ENCODE peak calls at places on chromosomes 6 and 20, in six cellular contexts. One of them, this sample, is unnamed.

GRCh38 chr6:135901776-135902524 is 50.4 kb downstream of the PDE7B start:
- DNase-seq in mesendoderm: no peak
- DNase-seq in mesenchymal stem cell: no peak
- DNase-seq in H1: no peak
- DNase-seq in IMR-90: peak
- DNase-seq in H9: no peak
- DNase-seq in this sample: no peak

GRCh38 chr6:138765896-138766487 is 7.6 kb upstream of the CCDC28A start:
- DNase-seq in mesendoderm: peak
- DNase-seq in H9: no peak
- DNase-seq in IMR-90: peak
- DNase-seq in H1: no peak
- DNase-seq in mesenchymal stem cell: peak
- DNase-seq in this sample: no peak

GRCh38 chr6:152642578-152643375 is 5.6 kb upstream of the SYNE1 start:
- DNase-seq in H9: peak
- DNase-seq in H1: peak
- DNase-seq in mesendoderm: peak
- DNase-seq in IMR-90: peak
- DNase-seq in mesenchymal stem cell: peak
- DNase-seq in this sample: peak

GRCh38 chr6:113464959-113465358 is 392.2 kb upstream of the MARCKS start:
- DNase-seq in H1: no peak
- DNase-seq in IMR-90: peak
- DNase-seq in H9: no peak
- DNase-seq in mesendoderm: peak
- DNase-seq in mesenchymal stem cell: peak
- DNase-seq in this sample: no peak

GRCh38 chr6:26129656-26130055 is 42.4 kb downstream of the HFE start:
- DNase-seq in IMR-90: peak
- DNase-seq in mesenchymal stem cell: no peak
- DNase-seq in H9: no peak
- DNase-seq in H1: no peak
- DNase-seq in mesendoderm: no peak
- DNase-seq in this sample: no peak

GRCh38 chr20:51299413-51299812 is 243.1 kb downstream of the NFATC2 start:
- DNase-seq in IMR-90: no peak
- DNase-seq in mesenchymal stem cell: no peak
- DNase-seq in H9: no peak
- DNase-seq in H1: no peak
- DNase-seq in mesendoderm: no peak
- DNase-seq in this sample: no peak

GRCh38 chr20:59747671-59748515 is 143.6 kb downstream of the PHACTR3 start:
- DNase-seq in H9: no peak
- DNase-seq in IMR-90: no peak
- DNase-seq in mesenchymal stem cell: no peak
- DNase-seq in mesendoderm: no peak
- DNase-seq in H1: no peak
- DNase-seq in this sample: no peak

GRCh38 chr6:122495612-122496011 is 24.0 kb upstream of the SERINC1 start:
- DNase-seq in mesenchymal stem cell: no peak
- DNase-seq in IMR-90: no peak
- DNase-seq in mesendoderm: no peak
- DNase-seq in H1: no peak
- DNase-seq in H9: no peak
- DNase-seq in this sample: no peak

GRCh38 chr20:60206259-60206658 is 248.0 kb downstream of the CDH26 start:
- DNase-seq in H1: no peak
- DNase-seq in mesendoderm: peak
- DNase-seq in IMR-90: peak
- DNase-seq in mesenchymal stem cell: peak
- DNase-seq in H9: peak
- DNase-seq in this sample: no peak

GRCh38 chr6:33634203-33634727 is 13.1 kb downstream of the ITPR3 start:
- DNase-seq in H1: no peak
- DNase-seq in IMR-90: no peak
- DNase-seq in H9: no peak
- DNase-seq in mesenchymal stem cell: no peak
- DNase-seq in mesendoderm: no peak
- DNase-seq in this sample: no peak

GRCh38 chr6:77036400-77036799 is 426.9 kb downstream of the HTR1B start:
- DNase-seq in H9: no peak
- DNase-seq in IMR-90: peak
- DNase-seq in mesendoderm: no peak
- DNase-seq in mesenchymal stem cell: no peak
- DNase-seq in H1: no peak
- DNase-seq in this sample: no peak

GRCh38 chr20:57388953-57389694 is 2.1 kb upstream of the RBM38 start:
- DNase-seq in mesendoderm: peak
- DNase-seq in IMR-90: peak
- DNase-seq in H9: peak
- DNase-seq in H1: peak
- DNase-seq in mesenchymal stem cell: peak
- DNase-seq in this sample: peak

GRCh38 chr6:152338335-152339125 is 298.6 kb downstream of the SYNE1 start:
- DNase-seq in H9: peak
- DNase-seq in mesenchymal stem cell: peak
- DNase-seq in H1: peak
- DNase-seq in mesendoderm: peak
- DNase-seq in IMR-90: peak
- DNase-seq in this sample: peak

DNA sequence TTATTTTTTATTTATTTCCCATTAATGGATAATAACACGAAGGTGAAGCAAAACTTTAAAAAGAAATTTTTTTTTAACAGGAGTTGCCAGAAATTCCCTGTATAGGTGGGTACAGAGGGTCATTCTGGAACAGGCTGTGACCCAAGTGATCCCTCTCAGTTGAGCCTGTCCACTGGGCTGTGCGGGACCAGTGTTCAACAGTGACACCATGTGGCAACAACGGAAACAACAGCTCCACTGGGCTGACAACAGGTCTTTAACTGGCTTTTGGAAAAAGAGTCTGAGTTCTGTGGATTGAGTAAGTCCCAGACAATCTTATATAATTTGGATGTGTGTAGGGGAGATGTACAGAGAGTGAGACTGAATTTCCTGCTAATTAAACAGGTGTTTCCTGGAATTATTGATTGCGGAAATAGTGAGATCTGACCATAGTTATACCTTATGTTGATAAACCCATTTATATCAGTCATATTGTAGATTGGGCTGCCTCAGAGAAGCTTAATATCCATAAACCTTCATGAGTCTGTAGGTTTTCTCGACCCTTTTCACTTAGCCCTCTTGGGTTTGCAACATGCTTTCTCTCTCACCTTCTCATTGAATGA is 17.6 kb downstream of the KIAA1755 start:
- DNase-seq in H9: peak
- DNase-seq in H1: peak
- DNase-seq in IMR-90: no peak
- DNase-seq in mesenchymal stem cell: no peak
- DNase-seq in mesendoderm: peak
- DNase-seq in this sample: no peak
- H2BK15ac ChIP-seq in H9: no peak
- H2BK15ac ChIP-seq in H1: no peak
- H2BK15ac ChIP-seq in IMR-90: no peak
- H2BK15ac ChIP-seq in mesenchymal stem cell: no peak
- H2BK15ac ChIP-seq in mesendoderm: no peak
- H2BK15ac ChIP-seq in this sample: no peak

GRCh38 chr6:2766767-2767314 is 1.6 kb downstream of the WRNIP1 start:
- DNase-seq in IMR-90: peak
- DNase-seq in H1: no peak
- DNase-seq in mesenchymal stem cell: peak
- DNase-seq in H9: no peak
- DNase-seq in mesendoderm: no peak
- DNase-seq in this sample: no peak

GRCh38 chr6:2765896-2766766 is 938 bp downstream of the WRNIP1 start:
- DNase-seq in mesenchymal stem cell: peak
- DNase-seq in mesendoderm: peak
- DNase-seq in H9: no peak
- DNase-seq in IMR-90: peak
- DNase-seq in H1: no peak
- DNase-seq in this sample: peak

GRCh38 chr6:2763876-2764540 is 1.2 kb upstream of the WRNIP1 start:
- DNase-seq in H9: no peak
- DNase-seq in mesendoderm: no peak
- DNase-seq in H1: no peak
- DNase-seq in mesenchymal stem cell: no peak
- DNase-seq in IMR-90: no peak
- DNase-seq in this sample: no peak

GRCh38 chr6:2764610-2765165 is 505 bp upstream of the WRNIP1 start:
- DNase-seq in mesenchymal stem cell: peak
- DNase-seq in H1: peak
- DNase-seq in mesendoderm: peak
- DNase-seq in IMR-90: peak
- DNase-seq in H9: no peak
- DNase-seq in this sample: no peak

DNA sequence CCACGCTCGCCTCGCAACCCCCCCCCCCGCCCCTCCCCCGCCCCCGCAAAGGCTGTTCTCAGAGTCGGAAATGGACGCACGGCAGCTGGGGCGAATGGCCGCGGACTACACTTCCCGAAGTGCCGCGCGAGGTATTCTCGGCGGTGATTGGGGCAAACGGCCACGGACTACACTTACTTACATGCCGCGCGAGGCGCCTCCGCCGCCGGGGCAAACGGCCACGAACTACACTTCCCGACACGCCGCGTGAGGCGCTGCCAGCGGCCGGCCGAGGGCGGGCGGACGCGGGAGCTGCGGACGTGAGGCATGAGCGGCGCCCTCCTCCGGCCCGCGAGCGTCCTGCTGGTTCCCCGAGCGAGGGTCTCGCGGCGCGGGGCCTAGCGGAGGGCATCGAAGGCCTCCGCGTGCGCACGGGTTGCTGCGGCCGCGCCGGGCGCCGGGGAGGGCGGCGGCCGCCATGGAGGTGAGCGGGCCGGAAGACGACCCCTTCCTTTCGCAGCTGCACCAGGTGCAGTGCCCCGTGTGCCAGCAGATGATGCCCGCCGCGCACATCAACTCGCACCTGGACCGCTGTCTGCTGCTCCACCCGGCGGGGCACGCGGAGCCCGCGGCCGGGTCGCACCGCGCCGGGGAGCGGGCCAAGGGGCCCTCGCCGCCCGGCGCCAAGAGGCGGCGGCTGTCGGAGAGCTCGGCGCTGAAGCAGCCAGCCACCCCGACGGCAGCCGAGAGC is at the start of gene WRNIP1:
- DNase-seq in H9: peak
- DNase-seq in IMR-90: peak
- DNase-seq in H1: peak
- DNase-seq in mesendoderm: peak
- DNase-seq in mesenchymal stem cell: peak
- DNase-seq in this sample: peak
- H3K18ac ChIP-seq in H9: peak
- H3K18ac ChIP-seq in IMR-90: peak
- H3K18ac ChIP-seq in H1: peak
- H3K18ac ChIP-seq in mesendoderm: peak
- H3K18ac ChIP-seq in mesenchymal stem cell: peak
- H3K18ac ChIP-seq in this sample: peak

GRCh38 chr6:125114248-125114858 is 39.2 kb upstream of the TPD52L1 start:
- DNase-seq in IMR-90: peak
- DNase-seq in mesendoderm: peak
- DNase-seq in H1: no peak
- DNase-seq in H9: no peak
- DNase-seq in mesenchymal stem cell: peak
- DNase-seq in this sample: no peak
- H2BK15ac ChIP-seq in IMR-90: no peak
- H2BK15ac ChIP-seq in mesendoderm: no peak
- H2BK15ac ChIP-seq in H1: no peak
- H2BK15ac ChIP-seq in H9: no peak
- H2BK15ac ChIP-seq in mesenchymal stem cell: no peak
- H2BK15ac ChIP-seq in this sample: no peak

DNA sequence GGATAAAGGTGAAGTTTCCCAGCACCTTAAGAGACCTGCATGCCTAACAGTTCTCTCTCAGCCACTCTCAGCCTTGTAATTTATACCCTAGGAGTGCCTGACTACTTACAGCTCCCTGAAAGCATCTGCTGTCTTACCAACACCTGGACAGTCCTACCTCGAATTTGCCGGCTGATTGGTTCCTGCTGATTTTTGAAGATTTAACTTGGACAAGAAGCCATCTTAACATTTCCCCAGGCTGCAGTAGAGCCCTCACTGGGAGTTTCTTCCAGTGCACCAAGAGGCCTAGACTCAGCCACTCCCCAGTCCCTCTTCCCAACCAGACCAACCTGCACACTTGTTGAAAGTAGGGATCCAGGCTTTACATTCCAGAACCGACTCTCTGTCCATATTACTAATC is 174.5 kb downstream of the LINC00237 start:
- DNase-seq in mesendoderm: no peak
- DNase-seq in mesenchymal stem cell: no peak
- DNase-seq in H1: no peak
- DNase-seq in H9: no peak
- DNase-seq in IMR-90: no peak
- DNase-seq in this sample: no peak
- H3K18ac ChIP-seq in mesendoderm: no peak
- H3K18ac ChIP-seq in mesenchymal stem cell: no peak
- H3K18ac ChIP-seq in H1: no peak
- H3K18ac ChIP-seq in H9: no peak
- H3K18ac ChIP-seq in IMR-90: no peak
- H3K18ac ChIP-seq in this sample: no peak

GRCh38 chr20:39533858-39534257 is 571.7 kb downstream of the DHX35 start:
- DNase-seq in H9: no peak
- DNase-seq in mesenchymal stem cell: no peak
- DNase-seq in IMR-90: no peak
- DNase-seq in mesendoderm: no peak
- DNase-seq in H1: no peak
- DNase-seq in this sample: no peak

GRCh38 chr20:39534846-39535245 is 572.7 kb downstream of the DHX35 start:
- DNase-seq in mesendoderm: peak
- DNase-seq in H1: no peak
- DNase-seq in IMR-90: no peak
- DNase-seq in H9: no peak
- DNase-seq in mesenchymal stem cell: no peak
- DNase-seq in this sample: no peak

DNA sequence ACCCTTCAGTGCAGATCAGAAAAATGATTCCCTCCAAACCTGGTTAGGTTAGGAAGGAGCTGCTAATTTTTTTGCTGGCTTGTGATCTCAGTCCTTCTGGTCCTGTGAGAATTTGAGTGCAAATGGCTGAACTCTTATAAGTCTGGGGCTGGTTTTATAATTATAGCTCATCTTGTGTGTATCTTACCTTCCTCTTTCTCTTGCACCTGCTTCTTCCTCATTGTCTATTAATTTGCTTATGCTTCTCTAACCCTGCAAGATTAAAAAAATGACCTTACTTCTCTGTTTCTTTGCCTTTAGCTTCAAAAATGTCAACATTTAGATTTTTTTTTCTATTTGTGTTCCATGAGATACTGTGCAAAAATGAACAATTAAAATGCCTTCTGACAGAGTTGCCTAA is 576.2 kb downstream of the DHX35 start:
- DNase-seq in mesendoderm: no peak
- DNase-seq in H1: no peak
- DNase-seq in IMR-90: no peak
- DNase-seq in mesenchymal stem cell: no peak
- DNase-seq in H9: no peak
- DNase-seq in this sample: no peak
- H2BK15ac ChIP-seq in mesendoderm: no peak
- H2BK15ac ChIP-seq in H1: no peak
- H2BK15ac ChIP-seq in IMR-90: no peak
- H2BK15ac ChIP-seq in mesenchymal stem cell: no peak
- H2BK15ac ChIP-seq in H9: no peak
- H2BK15ac ChIP-seq in this sample: no peak